ENCODE peak calls at places on chromosome 13, in seven cellular contexts. I is fibroblast of the aortic adventitia, C is breast epithelium, B is progenitor cell of endocrine pancreas, W is GM12865, R is GM20000, Y is PC-3. K is an unnamed sample.

GRCh38 chr13:43516401-43516826 is 270.4 kb downstream of the ENOX1 start:
- DNase-seq in R (no peak), Y (no peak), C (no peak), B (no peak), I (peak), W (no peak), K (no peak)

GRCh38 chr13:84870190-84870589 is 929.0 kb downstream of the SLITRK6 start:
- DNase-seq in I (no peak), Y (peak), B (no peak), R (no peak), C (no peak), W (no peak), K (no peak)

GRCh38 chr13:51935326-51936171 is 73.8 kb downstream of the CCDC70 start:
- DNase-seq in B (peak), W (no peak), I (no peak), R (no peak), Y (peak), C (no peak), K (no peak)

GRCh38 chr13:39364797-39365468 is 238.1 kb downstream of the LHFPL6 start:
- DNase-seq in Y (peak), C (no peak), B (no peak), R (no peak), W (no peak), I (peak), K (no peak)

GRCh38 chr13:110582421-110582954 is 21.0 kb upstream of the RAB20 start:
- DNase-seq in W (no peak), B (no peak), R (no peak), C (no peak), I (no peak), Y (no peak), K (no peak)

GRCh38 chr13:20193924-20194631 is 1.3 kb upstream of the GJB2 start:
- DNase-seq in R (no peak), B (no peak), I (no peak), W (peak), C (no peak), Y (no peak), K (no peak)

GRCh38 chr13:49253997-49254396 is 6.3 kb downstream of the CDADC1 start:
- DNase-seq in Y (no peak), C (no peak), I (no peak), W (no peak), R (no peak), B (no peak), K (no peak)

GRCh38 chr13:110652231-110652730 is 36.9 kb downstream of the NAXD start:
- DNase-seq in R (no peak), C (no peak), B (no peak), Y (no peak), W (no peak), I (no peak), K (no peak)

GRCh38 chr13:81326913-81327312 is 986.0 kb upstream of the SPRY2 start:
- DNase-seq in R (no peak), Y (peak), I (no peak), C (no peak), B (no peak), W (no peak), K (no peak)

GRCh38 chr13:46975173-46975572 is 78.3 kb upstream of the HTR2A start:
- DNase-seq in R (no peak), I (no peak), B (no peak), Y (no peak), C (no peak), W (no peak), K (no peak)

GRCh38 chr13:112225429-112226090 is 150.6 kb upstream of the SPACA7 start:
- DNase-seq in C (no peak), Y (no peak), W (no peak), R (no peak), I (no peak), B (no peak), K (no peak)

GRCh38 chr13:113726961-113727411 is 32.0 kb upstream of the TMEM255B start:
- DNase-seq in Y (peak), W (no peak), B (no peak), C (no peak), I (peak), R (no peak), K (no peak)

GRCh38 chr13:108728370-108728769 is 99.0 kb downstream of the MYO16 start:
- DNase-seq in Y (peak), B (no peak), C (no peak), R (no peak), W (no peak), I (no peak), K (no peak)

GRCh38 chr13:108755084-108755483 is 125.7 kb downstream of the MYO16 start:
- DNase-seq in W (no peak), I (no peak), R (no peak), C (no peak), B (no peak), Y (no peak), K (no peak)

GRCh38 chr13:42997381-42997780 is 5.3 kb upstream of the EPSTI1 start:
- DNase-seq in C (no peak), I (peak), W (peak), B (no peak), Y (no peak), R (peak), K (peak)

GRCh38 chr13:72255908-72256307 is 388.9 kb upstream of the DACH1 start:
- DNase-seq in R (no peak), Y (peak), C (no peak), B (peak), W (peak), I (no peak), K (no peak)

GRCh38 chr13:91643394-91643793 is 245.0 kb downstream of the GPC5 start:
- DNase-seq in C (no peak), R (no peak), I (no peak), Y (no peak), W (no peak), B (no peak), K (no peak)

GRCh38 chr13:91652389-91652788 is 254.0 kb downstream of the GPC5 start:
- DNase-seq in B (no peak), C (no peak), Y (no peak), R (no peak), I (no peak), W (no peak), K (no peak)

DNA sequence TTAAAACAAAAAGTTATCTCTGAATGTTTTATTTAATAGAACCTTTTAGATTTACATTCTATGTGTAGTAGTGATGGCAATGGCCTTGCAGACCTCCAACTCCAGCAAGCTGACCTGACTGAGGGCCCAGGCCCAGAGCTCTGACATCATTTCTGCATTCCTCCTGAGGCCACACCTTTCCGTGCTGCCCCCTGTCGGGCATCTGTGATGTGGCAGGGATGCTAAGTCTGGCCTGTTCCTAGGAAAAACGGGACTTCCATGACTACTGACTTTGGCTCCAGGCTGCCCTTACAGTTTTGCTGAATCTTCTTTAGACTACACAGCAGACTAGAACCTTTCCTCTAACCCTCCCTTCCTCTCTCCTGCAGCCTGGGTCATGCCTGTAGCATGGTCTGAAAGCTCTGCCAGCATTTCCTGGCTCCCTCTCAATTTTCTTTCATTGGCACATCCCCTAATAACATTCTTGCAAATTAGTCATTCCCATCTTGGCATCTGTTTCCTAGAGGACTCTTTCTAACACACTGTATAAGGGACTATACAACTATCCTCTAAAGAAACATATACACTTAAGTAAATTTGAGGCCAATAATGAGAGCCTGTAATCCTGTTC is 249.0 kb downstream of the GPC5 start:
- DNase-seq in I (peak), C (no peak), Y (peak), R (peak), B (peak), W (peak), K (no peak)
- TF ChIP-seq CTCF in I (peak), C (no peak), Y (peak), R (peak), B (peak), W (peak), K (peak)

GRCh38 chr13:41751734-41752445 is 209.0 kb downstream of the VWA8 start:
- DNase-seq in C (no peak), Y (no peak), R (no peak), B (no peak), I (no peak), W (no peak), K (no peak)
- TF ChIP-seq CTCF in C (no peak), Y (no peak), R (no peak), B (no peak), I (no peak), W (no peak), K (no peak)

DNA sequence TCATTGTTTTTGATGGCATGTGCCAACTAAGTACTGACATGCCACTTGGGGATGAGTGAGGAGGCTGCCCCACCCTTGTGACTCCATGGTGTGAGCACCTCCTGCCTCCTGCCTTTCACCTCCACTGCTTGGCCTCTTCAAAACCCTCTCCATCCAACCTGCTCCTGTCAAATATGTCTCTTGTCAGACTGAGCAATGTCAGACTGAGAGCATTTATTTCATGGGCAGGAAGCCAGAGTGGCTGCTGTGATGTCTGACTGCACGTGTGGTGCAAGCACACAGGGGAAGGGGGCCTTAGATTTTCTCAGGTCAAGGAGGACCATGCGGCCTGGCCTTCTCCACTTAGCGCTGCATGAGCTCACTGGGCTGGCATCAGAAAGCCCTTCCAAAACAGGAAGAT is 68.3 kb downstream of the STARD13 start:
- DNase-seq in C (no peak), Y (peak), R (no peak), W (no peak), B (no peak), I (no peak), K (no peak)
- TF ChIP-seq CTCF in C (no peak), Y (no peak), R (no peak), W (no peak), B (no peak), I (no peak), K (no peak)

DNA sequence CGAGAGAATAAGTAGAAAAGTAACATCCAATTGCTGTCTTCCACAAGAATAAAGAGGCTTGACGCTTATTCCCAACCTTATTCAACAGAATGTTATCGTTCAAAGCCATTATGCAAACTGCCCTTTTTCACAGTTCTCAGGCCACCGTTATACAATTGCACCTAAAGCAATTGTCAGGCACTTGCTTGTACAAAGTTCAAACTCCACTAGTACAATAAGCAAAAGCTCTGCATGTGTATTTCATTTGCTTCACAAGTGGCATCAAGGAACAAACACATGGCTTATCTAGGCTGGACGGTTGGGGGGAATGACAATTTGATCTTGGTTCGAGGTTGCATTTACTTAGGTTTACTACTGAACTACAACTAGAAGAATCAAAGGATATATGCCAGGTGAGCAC is 815.6 kb downstream of the EFNB2 start:
- DNase-seq in W (no peak), B (no peak), I (no peak), R (no peak), Y (no peak), C (no peak), K (no peak)
- TF ChIP-seq CTCF in W (no peak), B (no peak), I (no peak), R (no peak), Y (no peak), C (no peak), K (no peak)

DNA sequence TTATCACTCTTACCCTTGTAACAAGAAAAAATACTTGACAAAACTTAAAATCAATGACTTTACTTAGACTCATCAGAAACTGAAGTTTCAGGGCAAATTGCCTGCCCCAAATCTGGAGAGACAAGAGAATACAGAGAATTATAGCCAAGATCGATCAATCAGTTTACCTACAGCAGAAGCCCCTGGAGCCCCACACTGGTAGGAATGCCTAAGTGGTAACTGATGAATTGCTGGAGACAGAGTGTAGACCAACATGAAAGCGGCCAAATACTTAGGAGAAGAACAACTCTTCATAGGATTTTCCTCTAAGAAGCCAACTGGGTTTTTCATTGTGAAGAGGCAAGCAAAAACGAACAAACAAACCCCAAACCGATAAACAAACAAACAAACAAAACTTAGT is 1430.0 kb downstream of the EFNB2 start:
- DNase-seq in W (no peak), C (no peak), Y (no peak), R (no peak), I (no peak), B (no peak), K (no peak)
- TF ChIP-seq CTCF in W (no peak), C (no peak), Y (no peak), R (no peak), I (no peak), B (no peak), K (no peak)

GRCh38 chr13:76872686-76873085 is 13.5 kb downstream of the KCTD12 start:
- DNase-seq in C (no peak), R (no peak), W (no peak), Y (no peak), B (no peak), I (no peak), K (no peak)
- TF ChIP-seq CTCF in C (no peak), R (no peak), W (no peak), Y (no peak), B (no peak), I (no peak), K (no peak)

GRCh38 chr13:65615506-65615905 is 1614.6 kb downstream of the PCDH9 start:
- DNase-seq in Y (no peak), I (no peak), W (no peak), C (no peak), R (no peak), B (no peak), K (no peak)

GRCh38 chr13:65613004-65613403 is 1617.1 kb downstream of the PCDH9 start:
- DNase-seq in B (no peak), W (no peak), I (no peak), R (no peak), C (no peak), Y (peak), K (no peak)
- TF ChIP-seq CTCF in B (peak), W (peak), I (peak), R (no peak), C (no peak), Y (peak), K (no peak)

GRCh38 chr13:94415484-94415883 is 64.0 kb downstream of the DCT start:
- DNase-seq in R (no peak), I (no peak), W (no peak), C (no peak), Y (no peak), B (no peak), K (no peak)

GRCh38 chr13:94419304-94419943 is 60.1 kb downstream of the DCT start:
- DNase-seq in W (peak), C (no peak), R (no peak), I (peak), Y (peak), B (no peak), K (peak)

GRCh38 chr13:94414141-94414540 is 65.3 kb downstream of the DCT start:
- DNase-seq in Y (no peak), R (no peak), C (no peak), W (no peak), I (no peak), B (no peak), K (no peak)

GRCh38 chr13:94417294-94417693 is 62.2 kb downstream of the DCT start:
- DNase-seq in C (no peak), R (no peak), I (no peak), Y (no peak), W (no peak), B (no peak), K (no peak)

DNA sequence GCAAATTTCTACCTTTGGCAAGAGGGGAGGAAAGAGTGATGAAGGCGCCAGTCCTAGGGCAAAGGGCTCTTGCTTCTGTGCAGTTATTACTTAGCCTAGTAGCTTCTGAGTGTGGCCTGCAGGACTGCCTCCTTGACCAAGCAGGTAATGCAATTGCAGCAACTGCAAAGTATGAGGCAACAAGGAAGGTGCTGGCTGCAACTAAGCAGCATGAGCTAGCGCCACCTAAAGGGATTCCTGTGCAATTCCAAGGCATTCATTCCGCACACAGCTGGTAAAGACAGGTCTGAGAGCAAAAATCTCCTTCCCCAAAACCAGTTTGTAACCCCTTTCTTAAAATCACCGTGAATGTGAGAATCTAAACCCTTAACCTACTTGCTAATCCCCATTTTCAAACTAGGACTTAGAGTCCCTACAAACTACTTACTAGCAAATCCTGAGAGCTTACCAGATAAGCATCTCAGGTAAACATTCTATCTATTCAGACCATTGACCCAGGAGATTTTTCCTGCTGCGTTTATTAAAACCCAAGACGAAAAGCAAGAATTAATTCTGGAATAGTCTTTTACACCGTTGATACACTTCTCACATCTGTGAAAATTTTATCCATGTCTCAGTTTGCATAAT is 62.9 kb downstream of the DCT start:
- DNase-seq in B (peak), W (peak), I (no peak), Y (peak), C (no peak), R (no peak), K (no peak)
- TF ChIP-seq CTCF in B (peak), W (peak), I (peak), Y (peak), C (no peak), R (no peak), K (peak)

DNA sequence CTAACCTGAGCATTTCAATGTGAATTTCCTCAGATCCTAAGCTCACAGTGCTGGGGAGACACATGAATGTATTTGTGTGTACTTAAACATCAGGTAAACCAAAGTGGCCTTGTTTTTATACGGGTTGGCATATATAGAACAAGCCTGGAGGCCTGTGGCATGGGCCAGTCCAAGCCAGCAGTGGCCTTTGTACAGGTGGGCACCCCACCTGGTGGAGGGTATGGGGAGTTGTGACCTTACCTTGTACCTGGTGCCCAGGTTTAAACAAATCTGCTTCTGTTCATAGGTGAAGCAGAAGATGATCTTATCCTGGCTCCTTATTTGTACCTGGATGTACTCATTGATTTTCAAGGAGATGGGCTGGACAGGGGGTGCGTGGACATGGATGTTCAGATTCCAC is 71.0 kb downstream of the ERICH6B start:
- DNase-seq in W (no peak), B (no peak), I (no peak), Y (no peak), C (no peak), R (no peak), K (no peak)
- TF ChIP-seq CTCF in W (no peak), B (peak), I (no peak), Y (no peak), C (no peak), R (no peak), K (no peak)